ENCODE peak calls at places on chromosomes 11 and 22, in six cellular contexts. One of them, this sample, is unnamed.
A peak's percentile ranks its signal among the peaks of the same experiment; 100 is the strongest.

GRCh38 chr11:15815246-15816209 is 540.8 kb downstream of the SOX6 start:
- DNase-seq in thoracic aorta: no peak
- DNase-seq in right lobe of liver: no peak
- DNase-seq in effector memory CD4-positive, alpha-beta T cell: no peak
- DNase-seq in skeletal muscle cell: no peak
- DNase-seq in cardiac fibroblast: peak; percentile 59
- DNase-seq in this sample: peak; percentile 19

GRCh38 chr11:126839496-126839895 is 161.1 kb downstream of the KIRREL3 start:
- DNase-seq in thoracic aorta: no peak
- DNase-seq in right lobe of liver: no peak
- DNase-seq in effector memory CD4-positive, alpha-beta T cell: no peak
- DNase-seq in skeletal muscle cell: no peak
- DNase-seq in cardiac fibroblast: no peak
- DNase-seq in this sample: no peak

GRCh38 chr11:46471943-46472661 is 80.5 kb upstream of the CHRM4 start:
- DNase-seq in thoracic aorta: no peak
- DNase-seq in right lobe of liver: no peak
- DNase-seq in effector memory CD4-positive, alpha-beta T cell: no peak
- DNase-seq in skeletal muscle cell: no peak
- DNase-seq in cardiac fibroblast: no peak
- DNase-seq in this sample: no peak

GRCh38 chr11:21811572-21811971 is 381.3 kb upstream of the ANO5 start:
- DNase-seq in thoracic aorta: no peak
- DNase-seq in right lobe of liver: no peak
- DNase-seq in effector memory CD4-positive, alpha-beta T cell: no peak
- DNase-seq in skeletal muscle cell: no peak
- DNase-seq in cardiac fibroblast: no peak
- DNase-seq in this sample: no peak

GRCh38 chr22:39920134-39920743 is 19.4 kb downstream of the GRAP2 start:
- DNase-seq in thoracic aorta: no peak
- DNase-seq in right lobe of liver: no peak
- DNase-seq in effector memory CD4-positive, alpha-beta T cell: peak; percentile 40
- DNase-seq in skeletal muscle cell: no peak
- DNase-seq in cardiac fibroblast: no peak
- DNase-seq in this sample: no peak

GRCh38 chr11:27933992-27934829 is 173.7 kb downstream of the KIF18A start:
- DNase-seq in thoracic aorta: no peak
- DNase-seq in right lobe of liver: no peak
- DNase-seq in effector memory CD4-positive, alpha-beta T cell: no peak
- DNase-seq in skeletal muscle cell: peak; percentile 99
- DNase-seq in cardiac fibroblast: peak; percentile 50
- DNase-seq in this sample: peak; percentile 100

GRCh38 chr11:96158126-96158525 is 184.9 kb downstream of the MAML2 start:
- DNase-seq in thoracic aorta: no peak
- DNase-seq in right lobe of liver: no peak
- DNase-seq in effector memory CD4-positive, alpha-beta T cell: no peak
- DNase-seq in skeletal muscle cell: no peak
- DNase-seq in cardiac fibroblast: no peak
- DNase-seq in this sample: no peak

GRCh38 chr22:27032121-27032761 is 374.9 kb downstream of the MIAT start:
- DNase-seq in thoracic aorta: peak; percentile 11
- DNase-seq in right lobe of liver: peak; percentile 56
- DNase-seq in effector memory CD4-positive, alpha-beta T cell: no peak
- DNase-seq in skeletal muscle cell: no peak
- DNase-seq in cardiac fibroblast: no peak
- DNase-seq in this sample: no peak

GRCh38 chr11:108561535-108561991 is 32.0 kb downstream of the EXPH5 start:
- DNase-seq in thoracic aorta: no peak
- DNase-seq in right lobe of liver: no peak
- DNase-seq in effector memory CD4-positive, alpha-beta T cell: no peak
- DNase-seq in skeletal muscle cell: no peak
- DNase-seq in cardiac fibroblast: peak; percentile 17
- DNase-seq in this sample: peak; percentile 85

GRCh38 chr11:15933896-15934625 is 422.3 kb downstream of the SOX6 start:
- DNase-seq in thoracic aorta: no peak
- DNase-seq in right lobe of liver: peak; percentile 33
- DNase-seq in effector memory CD4-positive, alpha-beta T cell: no peak
- DNase-seq in skeletal muscle cell: no peak
- DNase-seq in cardiac fibroblast: no peak
- DNase-seq in this sample: no peak

GRCh38 chr11:80727315-80727714 is 1286.5 kb upstream of the TENM4 start:
- DNase-seq in thoracic aorta: no peak
- DNase-seq in right lobe of liver: no peak
- DNase-seq in effector memory CD4-positive, alpha-beta T cell: no peak
- DNase-seq in skeletal muscle cell: no peak
- DNase-seq in cardiac fibroblast: peak; percentile 58
- DNase-seq in this sample: no peak

GRCh38 chr11:110989734-110990133 is 255.8 kb upstream of the POU2AF2 start:
- DNase-seq in thoracic aorta: no peak
- DNase-seq in right lobe of liver: peak; percentile 73
- DNase-seq in effector memory CD4-positive, alpha-beta T cell: no peak
- DNase-seq in skeletal muscle cell: peak; percentile 91
- DNase-seq in cardiac fibroblast: peak; percentile 78
- DNase-seq in this sample: peak; percentile 87

GRCh38 chr11:13140028-13140870 is 131.1 kb downstream of the RASSF10 start:
- DNase-seq in thoracic aorta: no peak
- DNase-seq in right lobe of liver: peak; percentile 46
- DNase-seq in effector memory CD4-positive, alpha-beta T cell: no peak
- DNase-seq in skeletal muscle cell: peak; percentile 79
- DNase-seq in cardiac fibroblast: peak; percentile 7
- DNase-seq in this sample: peak; percentile 64

GRCh38 chr11:93113824-93114223 is 84.0 kb downstream of the SLC36A4 start:
- DNase-seq in thoracic aorta: no peak
- DNase-seq in right lobe of liver: no peak
- DNase-seq in effector memory CD4-positive, alpha-beta T cell: no peak
- DNase-seq in skeletal muscle cell: no peak
- DNase-seq in cardiac fibroblast: no peak
- DNase-seq in this sample: no peak

GRCh38 chr11:46729110-46730027 is 10.4 kb downstream of the F2 start:
- DNase-seq in thoracic aorta: no peak
- DNase-seq in right lobe of liver: no peak
- DNase-seq in effector memory CD4-positive, alpha-beta T cell: no peak
- DNase-seq in skeletal muscle cell: no peak
- DNase-seq in cardiac fibroblast: no peak
- DNase-seq in this sample: no peak

GRCh38 chr11:17352925-17353227 is 1.3 kb downstream of the NCR3LG1 start:
- DNase-seq in thoracic aorta: no peak
- DNase-seq in right lobe of liver: no peak
- DNase-seq in effector memory CD4-positive, alpha-beta T cell: no peak
- DNase-seq in skeletal muscle cell: no peak
- DNase-seq in cardiac fibroblast: peak; percentile 63
- DNase-seq in this sample: peak; percentile 31
- H3K4me3 ChIP-seq in thoracic aorta: peak overlapping the region; percentile 83
- H3K4me3 ChIP-seq in right lobe of liver: peak overlapping the region; percentile 43
- H3K4me3 ChIP-seq in effector memory CD4-positive, alpha-beta T cell: peak overlapping the region; percentile 73
- H3K4me3 ChIP-seq in skeletal muscle cell: peak overlapping the region; percentile 74
- H3K4me3 ChIP-seq in cardiac fibroblast: peak overlapping the region; percentile 56
- H3K4me3 ChIP-seq in this sample: peak overlapping the region; percentile 68

DNA sequence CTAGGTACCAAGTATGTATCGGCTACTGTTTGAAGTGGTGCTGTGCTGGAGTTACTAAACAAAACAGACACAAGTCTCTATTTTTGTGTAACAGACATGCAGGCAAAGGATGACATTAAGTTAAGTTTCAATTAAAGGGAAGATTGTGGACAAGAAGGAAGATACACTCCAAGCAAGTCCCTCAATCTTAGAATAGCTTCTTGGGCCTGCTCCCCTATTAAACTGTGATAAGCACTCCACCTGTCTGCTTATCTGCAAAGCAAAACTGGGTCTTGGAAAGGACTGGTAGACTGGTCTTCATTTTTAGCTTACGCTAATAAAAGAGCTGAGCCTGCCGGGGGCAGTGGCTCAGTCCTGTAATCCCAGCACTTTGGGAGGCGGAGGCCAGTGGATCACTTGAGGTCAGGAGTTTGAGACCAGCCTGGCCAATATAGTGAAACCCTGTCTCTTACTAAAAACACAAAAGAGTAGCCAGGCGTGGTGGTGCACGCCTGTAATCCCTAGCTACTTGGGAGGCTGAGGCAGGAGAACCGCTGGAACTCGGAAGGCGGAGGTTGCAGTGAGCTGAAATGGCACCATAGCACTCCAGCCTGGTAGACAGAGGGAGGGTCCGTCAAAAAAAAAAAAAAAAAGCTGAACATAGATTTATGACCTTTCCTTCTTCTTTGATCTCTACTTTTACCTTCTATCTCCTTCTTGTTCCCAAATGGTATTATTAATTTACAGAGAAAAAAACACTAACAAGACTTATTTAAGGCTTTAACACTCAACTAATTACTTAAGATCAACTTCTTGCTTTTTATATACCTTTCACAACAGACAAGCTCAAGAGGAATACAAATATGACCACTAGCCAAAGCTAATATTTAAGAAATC is 4.1 kb downstream of the DDX17 start:
- DNase-seq in thoracic aorta: no peak
- DNase-seq in right lobe of liver: no peak
- DNase-seq in effector memory CD4-positive, alpha-beta T cell: no peak
- DNase-seq in skeletal muscle cell: no peak
- DNase-seq in cardiac fibroblast: no peak
- DNase-seq in this sample: no peak
- H3K4me3 ChIP-seq in thoracic aorta: peak overlapping the region; percentile 95
- H3K4me3 ChIP-seq in right lobe of liver: no peak overlapping the region
- H3K4me3 ChIP-seq in effector memory CD4-positive, alpha-beta T cell: no peak overlapping the region
- H3K4me3 ChIP-seq in skeletal muscle cell: no peak overlapping the region
- H3K4me3 ChIP-seq in cardiac fibroblast: no peak overlapping the region
- H3K4me3 ChIP-seq in this sample: no peak overlapping the region

DNA sequence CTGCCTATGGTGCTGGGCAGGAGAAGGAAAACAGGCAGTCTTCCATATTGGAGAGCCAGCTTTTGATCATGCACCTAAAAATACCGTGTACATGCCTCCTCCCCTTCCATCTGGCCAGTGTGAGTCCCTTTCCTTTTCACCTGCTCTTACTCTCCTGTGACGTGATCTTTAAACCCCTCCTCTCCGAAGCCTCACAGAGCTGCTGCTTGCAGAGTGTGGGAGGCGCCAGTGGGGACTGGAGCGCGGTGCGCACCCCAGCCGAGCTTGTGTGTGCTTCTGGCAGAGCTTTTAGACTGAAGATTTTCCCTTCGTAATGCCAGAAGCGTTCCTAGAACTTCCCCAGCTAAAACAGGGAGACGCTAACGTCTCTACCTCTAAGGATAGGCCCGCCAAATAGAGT is 29.8 kb downstream of the MUC6 start:
- DNase-seq in thoracic aorta: no peak
- DNase-seq in right lobe of liver: no peak
- DNase-seq in effector memory CD4-positive, alpha-beta T cell: no peak
- DNase-seq in skeletal muscle cell: no peak
- DNase-seq in cardiac fibroblast: no peak
- DNase-seq in this sample: no peak
- H3K4me3 ChIP-seq in thoracic aorta: no peak overlapping the region
- H3K4me3 ChIP-seq in right lobe of liver: no peak overlapping the region
- H3K4me3 ChIP-seq in effector memory CD4-positive, alpha-beta T cell: no peak overlapping the region
- H3K4me3 ChIP-seq in skeletal muscle cell: no peak overlapping the region
- H3K4me3 ChIP-seq in cardiac fibroblast: no peak overlapping the region
- H3K4me3 ChIP-seq in this sample: no peak overlapping the region

DNA sequence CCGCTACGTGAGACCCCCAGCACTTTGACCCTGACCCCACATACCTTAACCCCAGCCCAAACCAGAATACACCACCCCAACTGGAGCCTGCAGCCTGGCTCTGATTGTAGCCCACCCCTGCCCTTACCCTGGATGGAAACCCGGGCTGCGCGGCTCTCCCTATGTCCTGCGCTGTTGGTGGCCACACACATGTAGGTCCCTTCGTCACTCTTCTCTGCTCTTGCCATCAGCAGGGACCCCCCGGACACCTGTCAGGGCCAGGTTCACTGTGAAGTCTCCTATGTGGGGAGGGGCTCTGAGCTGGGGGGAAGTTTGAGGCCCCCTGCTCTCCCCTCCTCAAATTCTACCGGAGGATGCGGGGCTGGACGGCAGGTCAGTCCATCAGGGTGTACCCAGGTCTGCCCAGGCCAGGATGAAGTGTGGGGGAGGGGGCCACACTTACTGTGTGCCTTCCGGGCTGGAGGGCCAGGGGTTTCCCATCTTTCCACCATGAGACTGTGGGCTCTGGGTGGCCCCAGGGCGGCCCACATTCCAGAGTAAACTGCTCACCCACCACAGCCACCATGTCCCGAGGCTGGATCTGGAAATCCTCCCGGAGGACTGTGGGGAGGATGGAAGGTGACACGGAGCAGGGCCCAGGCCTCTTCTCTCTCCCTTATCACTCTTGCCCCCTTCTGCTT is 1.5 kb downstream of the ROBO4 start:
- DNase-seq in thoracic aorta: no peak
- DNase-seq in right lobe of liver: no peak
- DNase-seq in effector memory CD4-positive, alpha-beta T cell: no peak
- DNase-seq in skeletal muscle cell: no peak
- DNase-seq in cardiac fibroblast: no peak
- DNase-seq in this sample: no peak
- H3K4me3 ChIP-seq in thoracic aorta: peak overlapping the region; percentile 15
- H3K4me3 ChIP-seq in right lobe of liver: peak overlapping the region; percentile 20
- H3K4me3 ChIP-seq in effector memory CD4-positive, alpha-beta T cell: no peak overlapping the region
- H3K4me3 ChIP-seq in skeletal muscle cell: no peak overlapping the region
- H3K4me3 ChIP-seq in cardiac fibroblast: no peak overlapping the region
- H3K4me3 ChIP-seq in this sample: no peak overlapping the region

DNA sequence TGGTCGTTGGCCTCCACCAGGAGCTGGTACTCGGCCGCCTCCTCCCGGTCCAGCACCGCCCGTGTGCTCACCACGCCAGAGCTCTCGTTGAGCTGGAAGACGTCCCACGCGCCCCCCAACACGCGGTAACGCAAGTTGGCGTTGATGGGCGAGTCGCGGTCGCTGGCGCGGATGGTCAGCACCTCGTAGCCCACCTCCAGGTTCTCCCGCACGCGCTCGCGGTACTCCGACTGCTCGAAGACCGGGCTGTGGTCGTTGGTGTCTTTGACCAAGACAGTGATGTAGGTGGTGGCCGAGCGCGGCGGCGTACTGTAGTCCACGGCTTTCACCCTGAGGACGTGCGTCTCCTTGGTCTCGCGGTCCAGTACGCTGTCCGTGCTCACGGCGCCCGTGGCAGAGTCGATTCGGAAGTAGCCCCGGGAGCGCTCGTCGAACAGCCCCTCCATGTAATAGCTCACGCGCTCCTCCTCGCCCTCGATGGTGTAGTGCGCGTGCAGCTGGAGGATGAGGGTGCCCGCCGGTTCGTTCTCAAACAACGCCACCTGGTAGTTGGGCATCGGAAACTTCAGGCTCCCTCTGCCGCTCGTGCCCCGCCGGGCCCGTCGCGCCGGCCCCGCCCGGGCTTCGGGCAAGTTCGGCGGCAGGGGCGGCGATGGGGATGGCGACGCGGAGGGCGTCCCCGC is 1.4 kb downstream of the CELSR1 start:
- DNase-seq in thoracic aorta: no peak
- DNase-seq in right lobe of liver: no peak
- DNase-seq in effector memory CD4-positive, alpha-beta T cell: no peak
- DNase-seq in skeletal muscle cell: no peak
- DNase-seq in cardiac fibroblast: no peak
- DNase-seq in this sample: no peak
- H3K4me3 ChIP-seq in thoracic aorta: no peak overlapping the region
- H3K4me3 ChIP-seq in right lobe of liver: no peak overlapping the region
- H3K4me3 ChIP-seq in effector memory CD4-positive, alpha-beta T cell: no peak overlapping the region
- H3K4me3 ChIP-seq in skeletal muscle cell: no peak overlapping the region
- H3K4me3 ChIP-seq in cardiac fibroblast: no peak overlapping the region
- H3K4me3 ChIP-seq in this sample: no peak overlapping the region

GRCh38 chr11:121463689-121464335 is 11.0 kb upstream of the SORL1-AS1 start:
- DNase-seq in thoracic aorta: no peak
- DNase-seq in right lobe of liver: no peak
- DNase-seq in effector memory CD4-positive, alpha-beta T cell: no peak
- DNase-seq in skeletal muscle cell: no peak
- DNase-seq in cardiac fibroblast: no peak
- DNase-seq in this sample: no peak
- H3K4me3 ChIP-seq in thoracic aorta: no peak overlapping the region
- H3K4me3 ChIP-seq in right lobe of liver: no peak overlapping the region
- H3K4me3 ChIP-seq in effector memory CD4-positive, alpha-beta T cell: no peak overlapping the region
- H3K4me3 ChIP-seq in skeletal muscle cell: no peak overlapping the region
- H3K4me3 ChIP-seq in cardiac fibroblast: no peak overlapping the region
- H3K4me3 ChIP-seq in this sample: no peak overlapping the region

GRCh38 chr11:1744137-1744878 is 6.1 kb downstream of the IFITM10 start:
- DNase-seq in thoracic aorta: no peak
- DNase-seq in right lobe of liver: peak; percentile 86
- DNase-seq in effector memory CD4-positive, alpha-beta T cell: no peak
- DNase-seq in skeletal muscle cell: no peak
- DNase-seq in cardiac fibroblast: no peak
- DNase-seq in this sample: no peak
- H3K4me3 ChIP-seq in thoracic aorta: no peak overlapping the region
- H3K4me3 ChIP-seq in right lobe of liver: no peak overlapping the region
- H3K4me3 ChIP-seq in effector memory CD4-positive, alpha-beta T cell: no peak overlapping the region
- H3K4me3 ChIP-seq in skeletal muscle cell: no peak overlapping the region
- H3K4me3 ChIP-seq in cardiac fibroblast: no peak overlapping the region
- H3K4me3 ChIP-seq in this sample: no peak overlapping the region

This sample was measured in AG10803.